ENCODE peak calls at places on chromosomes 1 and 21, in eight cellular contexts. P, L, A, Z, H, T, G and I are unnamed samples.

GRCh38 chr1:240776237-240776636 is 164.3 kb upstream of the GREM2 start:
- DNase-seq in Z (no peak), A (no peak), G (no peak), H (no peak), L (no peak), P (no peak), T (no peak), I (no peak)

GRCh38 chr1:46596846-46597245 is 7.2 kb downstream of the MKNK1 start:
- DNase-seq in G (no peak), P (no peak), Z (no peak), H (no peak), L (no peak), A (no peak), T (no peak), I (no peak)

GRCh38 chr1:151166506-151166956 is 587 bp downstream of the SCNM1 start:
- DNase-seq in L (no peak), H (no peak), T (no peak), A (peak), Z (no peak), P (peak), G (no peak), I (no peak)

GRCh38 chr1:157966034-157966671 is 27.3 kb upstream of the KIRREL1 start:
- DNase-seq in P (peak), A (peak), T (no peak), Z (no peak), G (no peak), L (no peak), H (no peak), I (no peak)

GRCh38 chr1:180268556-180269044 is 38.5 kb downstream of the LHX4 start:
- DNase-seq in P (no peak), T (no peak), A (no peak), H (no peak), G (no peak), Z (no peak), L (no peak), I (no peak)

GRCh38 chr21:21051109-21052055 is 53.2 kb downstream of the NCAM2 start:
- DNase-seq in H (no peak), L (no peak), Z (no peak), T (no peak), P (no peak), G (no peak), A (no peak), I (no peak)

GRCh38 chr1:232012773-232013386 is 386.3 kb downstream of the DISC1 start:
- DNase-seq in Z (no peak), A (peak), P (peak), L (no peak), H (peak), T (no peak), G (no peak), I (no peak)

GRCh38 chr1:21703318-21703963 is 34.3 kb upstream of the RAP1GAP start:
- DNase-seq in L (no peak), Z (no peak), H (no peak), T (no peak), P (peak), A (peak), G (no peak), I (peak)

GRCh38 chr1:116134178-116134773 is 23.1 kb downstream of the MAB21L3 start:
- DNase-seq in A (peak), G (no peak), P (no peak), Z (no peak), H (peak), T (no peak), L (no peak), I (no peak)

GRCh38 chr1:39214021-39214713 is 9.7 kb downstream of the MACF1 start:
- DNase-seq in Z (no peak), T (no peak), H (no peak), P (no peak), A (no peak), G (no peak), L (no peak), I (no peak)

GRCh38 chr1:157377216-157377821 is 175.0 kb downstream of the FCRL5 start:
- DNase-seq in H (peak), P (peak), A (peak), G (no peak), T (no peak), L (no peak), Z (peak), I (no peak)

GRCh38 chr1:46394108-46394871 is at the start of gene FAAH:
- DNase-seq in Z (peak), P (no peak), G (peak), H (no peak), L (no peak), A (peak), T (no peak), I (no peak)

GRCh38 chr21:8997011-8997440 is 1524.4 kb upstream of the TPTE start:
- DNase-seq in Z (no peak), A (no peak), P (no peak), T (no peak), G (no peak), L (no peak), H (no peak), I (no peak)

GRCh38 chr1:162892916-162893714 is 32.1 kb upstream of the CCDC190 start:
- DNase-seq in Z (no peak), H (no peak), G (no peak), P (no peak), T (no peak), L (no peak), A (peak), I (peak)

GRCh38 chr1:8712413-8713229 is 104.8 kb downstream of the RERE start:
- DNase-seq in G (no peak), T (no peak), A (peak), H (peak), L (no peak), Z (no peak), P (peak), I (peak)

GRCh38 chr1:119254067-119254720 is 113.7 kb upstream of the WARS2 start:
- DNase-seq in A (peak), H (no peak), T (no peak), P (peak), Z (no peak), G (no peak), L (no peak), I (no peak)

GRCh38 chr1:9289724-9290493 is 2.8 kb upstream of the SPSB1 start:
- DNase-seq in P (peak), A (peak), Z (no peak), H (no peak), L (no peak), G (no peak), T (no peak), I (no peak)

GRCh38 chr21:44365251-44365966 is 12.0 kb downstream of the TRPM2 start:
- DNase-seq in L (no peak), Z (no peak), G (peak), T (no peak), A (no peak), H (no peak), P (no peak), I (no peak)

GRCh38 chr1:219385786-219386427 is 212.2 kb downstream of the LYPLAL1 start:
- DNase-seq in G (peak), P (peak), T (no peak), H (peak), L (no peak), A (peak), Z (peak), I (no peak)

GRCh38 chr1:232142403-232143314 is 487.3 kb downstream of the SIPA1L2 start:
- DNase-seq in T (no peak), Z (no peak), H (no peak), P (peak), G (no peak), L (no peak), A (peak), I (no peak)

GRCh38 chr1:111290640-111291039 is at the start of gene CHIA:
- DNase-seq in A (peak), H (peak), T (no peak), P (peak), Z (no peak), L (no peak), G (no peak), I (no peak)

GRCh38 chr1:111225717-111226400 is 1.7 kb upstream of the CHI3L2 start:
- DNase-seq in L (no peak), G (no peak), T (no peak), Z (no peak), P (no peak), A (no peak), H (no peak), I (no peak)